ENCODE peak calls at places on chromosomes 4 and X, in four cellular contexts. W, C, V and X are unnamed samples.

GRCh38 chr4:94235825-94236224 is 28.2 kb downstream of the SMARCAD1 start:
- DNase-seq in W (no peak), C (no peak), V (no peak), X (no peak)

GRCh38 chr4:77815651-77816050 is 3.5 kb downstream of the CNOT6L start:
- DNase-seq in W (no peak), C (no peak), V (no peak), X (no peak)

GRCh38 chr4:172892300-172892699 is 276.3 kb upstream of the GALNT7 start:
- DNase-seq in W (peak; percentile 31), C (peak; percentile 45), V (no peak), X (peak; percentile 37)

GRCh38 chrX:38879631-38880220 is 78.5 kb downstream of the MID1IP1 start:
- DNase-seq in W (no peak), C (no peak), V (no peak), X (no peak)

GRCh38 chr4:119010909-119011606 is 122.4 kb downstream of the SYNPO2 start:
- DNase-seq in W (no peak), C (no peak), V (no peak), X (no peak)

GRCh38 chrX:69232945-69233344 is 67.7 kb upstream of the PJA1 start:
- DNase-seq in W (no peak), C (peak; percentile 23), V (no peak), X (no peak)

GRCh38 chr4:128362760-128363159 is 75.1 kb upstream of the PGRMC2 start:
- DNase-seq in W (no peak), C (no peak), V (no peak), X (no peak)

GRCh38 chr4:93779228-93779627 is 49.3 kb upstream of the ATOH1 start:
- DNase-seq in W (no peak), C (no peak), V (no peak), X (no peak)

GRCh38 chr4:67721770-67722597 is 21.0 kb upstream of the UBA6 start:
- DNase-seq in W (peak; percentile 36), C (peak; percentile 91), V (no peak), X (no peak)

GRCh38 chrX:138847930-138848329 is 136.4 kb upstream of the FGF13 start:
- DNase-seq in W (no peak), C (no peak), V (no peak), X (no peak)

GRCh38 chr4:182628540-182628939 is 288.6 kb downstream of the DCTD start:
- DNase-seq in W (no peak), C (no peak), V (no peak), X (no peak)

GRCh38 chr4:75345436-75345835 is 168.8 kb downstream of the RCHY1 start:
- DNase-seq in W (no peak), C (no peak), V (no peak), X (no peak)

GRCh38 chr4:23747131-23747752 is 142.6 kb downstream of the PPARGC1A start:
- DNase-seq in W (no peak), C (no peak), V (no peak), X (no peak)

GRCh38 chrX:129634541-129634940 is 20.2 kb downstream of the APLN start:
- DNase-seq in W (peak; percentile 18), C (no peak), V (no peak), X (no peak)

GRCh38 chrX:54891573-54891972 is 29.1 kb upstream of the TRO start:
- DNase-seq in W (no peak), C (peak; percentile 58), V (peak; percentile 21), X (peak; percentile 29)

GRCh38 chrX:37745354-37745753 is 34.5 kb upstream of the CYBB start:
- DNase-seq in W (peak; percentile 63), C (peak; percentile 72), V (peak; percentile 35), X (peak; percentile 73)

GRCh38 chrX:35150052-35150451 is 207.5 kb downstream of the FAM47B start:
- DNase-seq in W (no peak), C (no peak), V (no peak), X (no peak)

GRCh38 chr4:1047976-1048780 is 36.8 kb downstream of the FGFRL1 start:
- DNase-seq in W (no peak), C (no peak), V (no peak), X (no peak)

GRCh38 chrX:9644335-9644734 is 121.3 kb downstream of the GPR143 start:
- DNase-seq in W (no peak), C (no peak), V (no peak), X (no peak)

GRCh38 chrX:13007519-13008188 is 32.7 kb downstream of the TMSB4X start:
- DNase-seq in W (no peak), C (no peak), V (no peak), X (no peak)

GRCh38 chr4:77994194-77994721 is 62.9 kb upstream of the FRAS1 start:
- DNase-seq in W (peak; percentile 56), C (peak; percentile 54), V (peak; percentile 84), X (peak; percentile 69)

GRCh38 chrX:68139791-68140190 is 293.5 kb downstream of the OPHN1 start:
- DNase-seq in W (no peak), C (no peak), V (no peak), X (no peak)

GRCh38 chr4:81502561-81502960 is 30.9 kb upstream of the RASGEF1B start:
- DNase-seq in W (no peak), C (no peak), V (no peak), X (no peak)

GRCh38 chr4:109676886-109677285 is 26.4 kb downstream of the CASP6 start:
- DNase-seq in W (no peak), C (no peak), V (no peak), X (no peak)

GRCh38 chrX:9340619-9341304 is 124.1 kb upstream of the TBL1X start:
- DNase-seq in W (no peak), C (no peak), V (no peak), X (no peak)

GRCh38 chrX:153158319-153158718 is 20.8 kb upstream of the MAGEA1 start:
- DNase-seq in W (no peak), C (no peak), V (no peak), X (no peak)

GRCh38 chrX:15686818-15687685 is 22.4 kb upstream of the CLTRN start:
- DNase-seq in W (peak; percentile 30), C (peak; percentile 71), V (peak; percentile 46), X (peak; percentile 63)

GRCh38 chrX:37646254-37646653 is 39.3 kb upstream of the XK start:
- DNase-seq in W (no peak), C (no peak), V (no peak), X (peak; percentile 7)

GRCh38 chr4:13865871-13866669 is 238.5 kb upstream of the BOD1L1 start:
- DNase-seq in W (no peak), C (no peak), V (no peak), X (no peak)

GRCh38 chr4:59091376-59092142 is 1981.4 kb upstream of the IGFBP7 start:
- DNase-seq in W (peak; percentile 11), C (no peak), V (no peak), X (no peak)

GRCh38 chrX:1466232-1466661 is 13.5 kb upstream of the ASMTL start:
- DNase-seq in W (no peak), C (no peak), V (no peak), X (no peak)

GRCh38 chr4:158915683-158916241 is 146.9 kb downstream of the FNIP2 start:
- DNase-seq in W (no peak), C (no peak), V (no peak), X (no peak)

GRCh38 chrX:22021721-22022120 is 10.4 kb upstream of the PHEX start:
- DNase-seq in W (no peak), C (no peak), V (no peak), X (no peak)

GRCh38 chrX:150084474-150085229 is 146.4 kb upstream of the EOLA2 start:
- DNase-seq in W (no peak), C (no peak), V (no peak), X (no peak)

GRCh38 chr4:38994135-38994534 is 38.1 kb downstream of the TMEM156 start:
- DNase-seq in W (no peak), C (no peak), V (no peak), X (no peak)

GRCh38 chr4:53545238-53545637 is 46.0 kb downstream of the LNX1 start:
- DNase-seq in W (peak; percentile 14), C (no peak), V (no peak), X (no peak)

GRCh38 chr4:80062527-80062926 is 10.5 kb downstream of the ANTXR2 start:
- DNase-seq in W (no peak), C (no peak), V (no peak), X (no peak)

GRCh38 chr4:89541998-89542397 is 234.4 kb upstream of the GPRIN3 start:
- DNase-seq in W (no peak), C (no peak), V (no peak), X (no peak)

DNA sequence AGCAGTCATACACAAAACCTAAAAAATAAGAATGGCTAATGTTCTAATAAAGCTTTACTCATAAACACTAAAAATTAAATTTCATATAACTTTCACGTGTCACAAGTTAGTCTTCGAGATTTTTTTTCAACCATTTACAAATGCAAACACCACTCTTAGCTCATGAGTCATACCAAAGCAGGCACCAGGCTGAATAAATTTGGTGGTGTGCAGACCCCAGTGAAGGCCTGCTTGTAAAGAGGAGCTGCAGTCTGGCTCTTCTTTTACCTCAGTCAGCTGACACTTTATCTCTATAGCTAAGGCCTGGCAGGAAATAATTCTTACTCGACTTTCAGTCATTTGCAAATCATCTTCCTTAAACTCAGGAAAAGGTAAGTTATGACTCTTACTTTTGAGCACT is 37.4 kb downstream of the CLOCK start:
- DNase-seq in W (no peak), C (no peak), V (no peak), X (no peak)
- TF ChIP-seq ELF4 in W (no peak), C (no peak), V (no peak), X (no peak)

DNA sequence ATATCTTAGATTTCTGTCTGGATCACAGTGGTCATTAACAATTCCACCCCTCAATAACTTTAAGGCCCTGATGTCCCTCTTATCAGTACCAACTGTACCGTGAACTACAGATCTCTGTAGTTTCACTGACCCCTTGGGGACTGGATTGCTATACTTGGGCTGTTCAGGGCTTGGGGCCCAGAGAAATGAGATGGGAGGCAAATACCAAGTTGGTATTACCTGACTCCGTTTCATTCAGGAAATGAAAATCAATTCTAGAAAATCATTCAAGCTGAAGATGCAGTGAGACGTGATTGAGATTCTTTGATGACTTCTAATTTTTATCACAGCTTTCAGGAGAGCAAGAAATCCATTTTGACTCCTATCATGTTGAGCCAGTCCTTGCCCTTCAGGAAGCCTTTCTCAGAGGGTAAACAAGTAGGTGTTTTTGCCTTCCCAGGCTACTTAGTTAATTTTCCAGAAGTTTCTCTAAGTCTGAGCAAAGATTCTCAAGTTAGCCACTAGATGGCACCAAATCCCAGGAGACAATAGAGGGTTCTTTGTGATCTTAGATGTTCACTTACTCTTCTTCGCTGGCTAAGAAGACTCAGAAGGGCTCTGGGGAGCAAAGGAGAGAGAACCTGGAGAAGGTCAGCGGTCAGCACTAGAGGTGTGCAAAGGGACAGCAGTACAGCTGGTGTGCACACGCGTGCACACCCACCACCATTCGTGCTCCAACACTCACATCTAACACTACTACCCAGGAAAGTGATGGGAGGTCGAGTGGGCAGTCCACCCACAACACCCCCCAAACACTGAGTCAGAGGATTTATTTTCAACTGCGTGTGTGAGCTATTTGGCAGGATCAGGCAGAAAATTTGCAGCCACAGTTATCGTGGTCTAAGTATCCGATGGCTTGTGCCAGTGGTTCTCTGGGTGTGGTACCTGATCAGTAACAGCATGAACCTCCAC is 7.4 kb downstream of the HNRNPH2 start:
- DNase-seq in W (no peak), C (peak; percentile 72), V (peak; percentile 14), X (peak; percentile 68)
- TF ChIP-seq ELF4 in W (no peak), C (no peak), V (no peak), X (no peak)

DNA sequence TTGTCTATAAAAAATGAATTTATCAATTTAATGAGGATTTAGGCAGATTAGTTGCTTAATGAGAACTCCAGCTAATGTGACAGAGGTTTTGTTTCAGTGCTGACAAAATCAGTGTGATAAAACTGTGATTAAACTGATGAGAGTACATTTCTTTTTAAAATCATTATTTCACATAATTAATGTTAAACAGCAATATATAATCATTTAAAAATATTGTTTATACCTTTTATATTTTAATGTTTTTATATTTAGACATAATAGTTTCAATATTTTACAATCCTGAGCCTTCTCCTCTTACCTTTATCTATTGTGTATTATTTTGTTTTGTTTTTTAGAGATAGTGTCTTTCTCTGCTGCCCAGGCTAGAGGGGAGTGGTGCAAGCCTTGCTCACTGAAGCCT is 47.1 kb upstream of the MAB21L2 start:
- DNase-seq in W (no peak), C (no peak), V (no peak), X (no peak)
- TF ChIP-seq ELF4 in W (no peak), C (no peak), V (no peak), X (no peak)

GRCh38 chr4:84238247-84239090 is 260.6 kb downstream of the NKX6-1 start:
- DNase-seq in W (no peak), C (no peak), V (no peak), X (no peak)
- TF ChIP-seq ELF4 in W (no peak), C (no peak), V (no peak), X (no peak)